ENCODE peak calls at places on chromosomes 3 and 15, in nine cellular contexts. U is cardiac septum; O is astrocyte of the spinal cord; P is stimulated activated naive CD8-positive, alpha-beta T cell treated with anti-CD3 and anti-CD28 coated beads, Interleukin-15, Interleukin-2, amounts not matched to agents 100 U/mL and 50 U/mL, for 24 hours; X is left kidney; R is naive thymus-derived CD4-positive, alpha-beta T cell; C is stimulated activated effector memory CD8-positive, alpha-beta T cell treated with anti-CD3 and anti-CD28 coated beads, Interleukin-12 subunit alpha, Interleukin-12 subunit beta, amount 100 ng/mL, for 72 hours; V is activated T-helper 1 cell treated with anti-CD3 and anti-CD28 coated beads, Interleukin-2, amount 50 U/mL, for 16 hours; I is CD8-positive, alpha-beta T cell. S is an unnamed sample.

GRCh38 chr3:143084856-143085731 is 34.5 kb upstream of the CHST2 start:
- DNase-seq in U (no peak), O (peak; percentile 58), P (no peak), X (peak; percentile 31), R (no peak), C (no peak), V (no peak), I (no peak), S (no peak)

GRCh38 chr3:67624078-67624477 is 30.3 kb downstream of the SUCLG2 start:
- DNase-seq in U (no peak), O (no peak), P (no peak), X (no peak), R (no peak), C (no peak), V (no peak), I (no peak), S (no peak)

GRCh38 chr15:77016321-77016695 is 21.4 kb downstream of the PSTPIP1 start:
- DNase-seq in U (no peak), O (no peak), P (no peak), X (no peak), R (no peak), C (no peak), V (no peak), I (no peak), S (no peak)

GRCh38 chr3:184648726-184649125 is 63.1 kb downstream of the MAGEF1 start:
- DNase-seq in U (no peak), O (no peak), P (no peak), X (peak; percentile 91), R (no peak), C (no peak), V (no peak), I (no peak), S (no peak)

GRCh38 chr3:146594843-146595482 is 10.2 kb downstream of the PLSCR5 start:
- DNase-seq in U (no peak), O (peak; percentile 35), P (no peak), X (peak; percentile 8), R (no peak), C (no peak), V (no peak), I (no peak), S (peak; percentile 4)

GRCh38 chr3:59411176-59411575 is 361.4 kb upstream of the CFAP20DC start:
- DNase-seq in U (no peak), O (no peak), P (no peak), X (peak; percentile 63), R (no peak), C (no peak), V (no peak), I (no peak), S (no peak)

GRCh38 chr3:111246967-111247760 is 175.5 kb downstream of the NECTIN3 start:
- DNase-seq in U (no peak), O (peak; percentile 95), P (no peak), X (no peak), R (no peak), C (no peak), V (no peak), I (no peak), S (peak; percentile 61)

GRCh38 chr3:14143826-14144225 is 19.0 kb downstream of the TMEM43 start:
- DNase-seq in U (peak; percentile 62), O (peak; percentile 92), P (no peak), X (no peak), R (no peak), C (no peak), V (no peak), I (no peak), S (peak; percentile 35)

GRCh38 chr3:35931867-35932266 is 292.5 kb downstream of the ARPP21 start:
- DNase-seq in U (no peak), O (no peak), P (no peak), X (no peak), R (no peak), C (no peak), V (no peak), I (no peak), S (no peak)

GRCh38 chr3:15330031-15330596 is 2.3 kb downstream of the SH3BP5 start:
- DNase-seq in U (no peak), O (peak; percentile 75), P (no peak), X (peak; percentile 91), R (no peak), C (no peak), V (no peak), I (no peak), S (peak; percentile 98)

GRCh38 chr3:111592941-111593340 is 2.2 kb downstream of the ZBED2 start:
- DNase-seq in U (no peak), O (no peak), P (no peak), X (no peak), R (no peak), C (no peak), V (no peak), I (no peak), S (no peak)

S was measured in A673.